ENCODE peak calls at places on chromosomes 16 and 17, in five cellular contexts. X, R, K, J and Q are unnamed samples.

GRCh38 chr17:2898255-2898926 is 102.2 kb downstream of the RAP1GAP2 start:
- DNase-seq in X (no peak), R (no peak), K (no peak), J (no peak), Q (no peak)

GRCh38 chr17:61744252-61744651 is 119.1 kb downstream of the BRIP1 start:
- DNase-seq in X (no peak), R (no peak), K (no peak), J (no peak), Q (no peak)

GRCh38 chr17:35065880-35066279 is 2.4 kb upstream of the RFFL start:
- DNase-seq in X (no peak), R (no peak), K (no peak), J (no peak), Q (no peak)

GRCh38 chr16:55476625-55477533 is 2.1 kb upstream of the MMP2 start:
- DNase-seq in X (no peak), R (no peak), K (no peak), J (no peak), Q (no peak)

GRCh38 chr16:87570938-87571867 is 31.1 kb upstream of the JPH3 start:
- DNase-seq in X (peak), R (peak), K (peak), J (no peak), Q (no peak)

GRCh38 chr17:36755586-36755985 is 154.2 kb downstream of the MRM1 start:
- DNase-seq in X (peak), R (peak), K (peak), J (peak), Q (peak)

GRCh38 chr16:9869776-9870175 is 312.5 kb downstream of the GRIN2A start:
- DNase-seq in X (no peak), R (no peak), K (no peak), J (no peak), Q (no peak)

GRCh38 chr16:66378739-66379570 is 12.5 kb downstream of the CDH5 start:
- DNase-seq in X (peak), R (no peak), K (no peak), J (no peak), Q (no peak)

GRCh38 chr16:4915226-4915761 is 21.7 kb downstream of the PPL start:
- DNase-seq in X (no peak), R (no peak), K (no peak), J (no peak), Q (no peak)

GRCh38 chr17:27800522-27800921 is at the start of gene NOS2:
- DNase-seq in X (no peak), R (no peak), K (no peak), J (no peak), Q (no peak)

GRCh38 chr16:84466692-84467091 is 37.8 kb downstream of the MEAK7 start:
- DNase-seq in X (no peak), R (no peak), K (no peak), J (no peak), Q (no peak)

GRCh38 chr16:84467256-84467655 is 37.2 kb downstream of the MEAK7 start:
- DNase-seq in X (no peak), R (peak), K (no peak), J (no peak), Q (no peak)

GRCh38 chr16:84463221-84463620 is 41.2 kb downstream of the MEAK7 start:
- DNase-seq in X (no peak), R (no peak), K (no peak), J (no peak), Q (peak)

GRCh38 chr16:84464116-84464515 is 40.3 kb downstream of the MEAK7 start:
- DNase-seq in X (no peak), R (no peak), K (no peak), J (no peak), Q (no peak)

DNA sequence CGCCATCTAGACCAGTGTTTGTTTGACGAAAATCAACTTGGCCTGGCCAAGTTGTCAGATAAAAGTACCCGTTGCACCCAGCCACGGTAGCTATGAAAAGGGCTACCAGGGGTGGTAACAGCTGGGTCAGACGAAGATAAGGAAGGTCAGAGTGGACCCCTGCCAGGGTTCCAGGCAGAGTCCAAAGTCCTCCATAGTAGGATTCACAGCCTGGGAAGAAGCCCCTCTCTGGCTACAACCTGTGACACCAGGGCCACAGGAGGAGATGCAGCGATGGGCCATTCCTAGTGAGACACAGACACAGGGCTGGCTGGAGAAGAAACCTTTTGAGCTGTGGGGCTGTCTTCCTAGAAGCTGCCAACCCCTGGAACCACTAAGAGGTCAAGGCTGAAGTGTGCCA is 39.3 kb downstream of the MEAK7 start:
- DNase-seq in X (no peak), R (no peak), K (no peak), J (no peak), Q (no peak)
- TF ChIP-seq CTCF in X (no peak), R (no peak), K (no peak), J (no peak), Q (no peak)

DNA sequence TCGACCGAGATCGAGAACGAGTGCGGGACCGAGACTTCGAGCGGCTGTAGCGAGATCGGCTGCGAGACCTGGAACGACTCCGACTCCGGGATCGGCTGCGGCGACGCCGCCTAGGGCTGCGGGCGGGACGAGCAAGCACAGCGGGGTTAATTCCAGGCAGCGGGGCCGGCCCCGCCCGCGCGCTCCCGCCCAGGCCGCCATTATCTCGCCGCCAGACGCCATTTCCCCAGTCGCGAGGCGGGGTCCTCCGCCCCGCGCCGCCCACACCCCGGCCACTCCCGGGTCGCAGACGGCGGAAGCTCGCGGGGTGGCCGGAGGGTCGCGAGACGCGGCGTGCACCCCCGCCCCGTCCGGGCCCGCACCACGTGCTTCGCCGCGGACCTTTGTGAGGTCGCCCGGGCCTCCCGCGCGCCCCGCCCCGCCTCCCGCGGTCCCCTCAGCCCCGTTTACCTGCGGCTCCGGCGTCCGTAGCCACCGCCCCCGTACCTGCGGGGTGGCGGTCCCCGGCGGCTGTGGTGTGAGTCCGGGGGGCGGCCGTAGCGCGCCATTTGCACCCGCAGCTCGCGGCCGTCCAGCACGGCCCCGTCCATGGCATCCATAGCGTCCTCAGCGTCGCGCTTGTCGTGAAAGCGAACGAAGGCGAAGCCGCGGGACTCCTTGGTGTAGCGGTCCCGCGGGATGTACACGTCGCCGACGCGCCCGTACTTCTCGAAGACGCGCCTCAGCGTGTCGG is 616 bp downstream of the SRSF2 start:
- DNase-seq in X (peak), R (no peak), K (peak), J (peak), Q (peak)
- TF ChIP-seq CTCF in X (no peak), R (peak), K (no peak), J (no peak), Q (no peak)

GRCh38 chr17:8630227-8630801 is at the start of gene MYH10:
- DNase-seq in X (no peak), R (no peak), K (no peak), J (no peak), Q (no peak)

GRCh38 chr17:8632087-8632486 is 1.6 kb upstream of the MYH10 start:
- DNase-seq in X (no peak), R (no peak), K (no peak), J (no peak), Q (no peak)

GRCh38 chr17:8629371-8630226 is 926 bp downstream of the MYH10 start:
- DNase-seq in X (peak), R (peak), K (peak), J (no peak), Q (no peak)

GRCh38 chr17:8631554-8631877 is 991 bp upstream of the MYH10 start:
- DNase-seq in X (no peak), R (peak), K (no peak), J (no peak), Q (no peak)

DNA sequence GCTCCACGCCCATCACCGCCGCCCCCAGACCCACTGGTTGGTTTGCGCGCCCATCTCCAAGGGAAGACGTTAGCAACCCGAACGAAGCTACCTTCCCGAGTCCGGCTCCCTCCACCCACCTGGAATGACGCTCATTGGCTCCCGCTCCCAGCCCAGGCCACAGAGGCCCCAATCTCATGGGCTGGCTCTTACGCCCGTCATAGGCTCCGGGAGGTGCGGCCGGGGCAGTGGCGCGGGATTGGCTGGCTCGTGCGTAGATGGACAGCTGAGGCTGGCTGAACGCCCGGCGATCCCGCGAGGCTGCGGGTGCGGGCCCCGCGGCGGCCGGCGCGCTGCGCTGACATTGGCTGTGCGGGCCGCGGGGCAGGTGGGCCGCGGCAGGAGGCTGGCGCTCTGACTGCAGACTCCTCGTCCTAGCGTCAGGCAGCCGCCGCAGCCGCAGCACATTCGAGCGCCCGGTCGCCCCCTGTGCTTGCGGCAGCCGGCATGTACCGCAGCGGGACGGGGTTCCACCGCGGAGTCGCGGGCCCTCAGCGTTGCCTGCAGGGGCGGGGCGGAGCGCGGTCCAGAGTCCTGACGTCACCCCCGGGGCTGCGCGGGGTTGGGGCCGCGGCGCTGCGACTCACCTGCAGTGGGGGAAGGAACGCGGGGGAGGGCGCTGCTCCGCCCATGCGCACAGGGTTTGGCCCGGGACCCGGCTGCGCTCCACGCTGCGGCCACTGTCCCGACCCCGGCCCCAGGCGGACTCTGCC is 453 bp upstream of the MYH10 start:
- DNase-seq in X (peak), R (peak), K (peak), J (peak), Q (peak)
- TF ChIP-seq CTCF in X (peak), R (peak), K (no peak), J (no peak), Q (no peak)

GRCh38 chr16:73846292-73846849 is 450.2 kb upstream of the PSMD7 start:
- DNase-seq in X (no peak), R (no peak), K (no peak), J (no peak), Q (no peak)
- TF ChIP-seq CTCF in X (no peak), R (no peak), K (no peak), J (no peak), Q (no peak)

DNA sequence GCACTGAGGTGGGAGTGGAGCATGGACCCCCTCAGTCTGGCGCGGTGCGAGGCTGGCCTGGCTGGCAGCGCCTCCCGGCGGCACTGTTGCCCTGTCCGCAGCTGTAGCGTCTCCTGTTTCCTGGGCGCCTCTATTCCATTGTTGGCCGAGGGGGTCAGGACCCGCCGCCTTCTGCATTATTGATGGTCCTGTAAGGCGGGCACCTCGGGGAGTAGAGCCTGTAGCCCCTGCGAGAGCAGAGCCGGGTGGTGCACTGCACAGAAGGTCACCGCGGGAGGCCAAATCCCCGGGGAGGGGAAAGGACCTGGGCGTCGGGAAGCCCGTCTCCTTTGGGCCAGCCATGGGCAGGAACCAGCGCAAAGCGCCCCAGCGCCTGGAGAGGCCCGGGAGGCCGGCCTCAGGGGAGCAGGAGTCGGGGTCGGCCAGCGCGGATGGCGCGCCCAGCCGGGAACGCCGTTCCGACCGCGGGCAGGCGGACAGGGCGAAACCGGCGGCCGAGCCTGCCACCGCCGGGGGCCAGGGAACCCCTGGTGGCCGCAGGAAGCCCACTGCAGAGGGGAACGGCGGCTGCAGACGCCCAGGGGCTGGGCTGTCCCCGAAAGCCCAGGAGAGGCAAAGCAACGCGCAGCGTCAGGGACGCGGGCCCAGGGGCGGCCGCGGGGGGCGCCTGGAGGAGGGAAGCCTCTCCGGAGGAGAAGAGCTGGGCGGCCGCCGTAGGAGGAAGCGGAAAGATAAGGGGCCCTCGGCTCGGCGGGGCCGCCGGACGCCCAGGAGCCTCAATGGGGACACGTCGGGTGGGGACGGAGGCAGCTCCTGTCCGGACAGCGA is at the start of gene MYO15B:
- DNase-seq in X (no peak), R (no peak), K (peak), J (peak), Q (peak)
- TF ChIP-seq CTCF in X (no peak), R (peak), K (peak), J (peak), Q (peak)

GRCh38 chr17:42723636-42724035 is 21.2 kb downstream of the EZH1 start:
- DNase-seq in X (no peak), R (no peak), K (no peak), J (no peak), Q (no peak)

GRCh38 chr17:42725143-42725542 is 19.7 kb downstream of the EZH1 start:
- DNase-seq in X (no peak), R (no peak), K (no peak), J (no peak), Q (no peak)

DNA sequence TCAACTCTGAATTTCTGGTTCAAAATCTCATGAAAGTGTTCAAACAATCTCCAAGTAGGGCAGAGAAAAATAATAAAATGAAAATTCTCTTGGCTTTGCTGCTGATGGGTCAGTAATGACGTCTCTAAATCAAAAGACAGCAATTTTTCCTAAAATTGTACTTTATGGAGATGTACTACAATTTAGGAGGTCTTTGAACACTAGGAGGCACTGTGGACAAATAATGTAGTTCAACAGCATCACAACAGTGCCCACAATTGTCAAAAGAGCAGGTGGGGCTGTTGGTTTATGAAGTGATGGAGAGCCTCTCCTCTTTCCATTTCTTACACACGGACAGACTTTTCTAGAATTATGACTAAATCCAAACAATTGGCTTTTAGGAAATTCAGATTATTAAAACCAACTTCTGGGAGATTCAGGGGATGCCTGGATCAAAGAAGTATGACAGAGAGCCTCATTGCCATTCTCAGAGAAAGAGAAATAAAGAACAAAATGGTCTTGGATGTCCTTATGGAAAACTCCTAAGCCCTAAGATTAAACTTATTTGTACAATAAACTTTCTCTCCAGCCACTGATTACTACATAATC is 23.8 kb downstream of the EZH1 start:
- DNase-seq in X (peak), R (peak), K (peak), J (peak), Q (no peak)
- TF ChIP-seq CTCF in X (peak), R (peak), K (peak), J (peak), Q (peak)

DNA sequence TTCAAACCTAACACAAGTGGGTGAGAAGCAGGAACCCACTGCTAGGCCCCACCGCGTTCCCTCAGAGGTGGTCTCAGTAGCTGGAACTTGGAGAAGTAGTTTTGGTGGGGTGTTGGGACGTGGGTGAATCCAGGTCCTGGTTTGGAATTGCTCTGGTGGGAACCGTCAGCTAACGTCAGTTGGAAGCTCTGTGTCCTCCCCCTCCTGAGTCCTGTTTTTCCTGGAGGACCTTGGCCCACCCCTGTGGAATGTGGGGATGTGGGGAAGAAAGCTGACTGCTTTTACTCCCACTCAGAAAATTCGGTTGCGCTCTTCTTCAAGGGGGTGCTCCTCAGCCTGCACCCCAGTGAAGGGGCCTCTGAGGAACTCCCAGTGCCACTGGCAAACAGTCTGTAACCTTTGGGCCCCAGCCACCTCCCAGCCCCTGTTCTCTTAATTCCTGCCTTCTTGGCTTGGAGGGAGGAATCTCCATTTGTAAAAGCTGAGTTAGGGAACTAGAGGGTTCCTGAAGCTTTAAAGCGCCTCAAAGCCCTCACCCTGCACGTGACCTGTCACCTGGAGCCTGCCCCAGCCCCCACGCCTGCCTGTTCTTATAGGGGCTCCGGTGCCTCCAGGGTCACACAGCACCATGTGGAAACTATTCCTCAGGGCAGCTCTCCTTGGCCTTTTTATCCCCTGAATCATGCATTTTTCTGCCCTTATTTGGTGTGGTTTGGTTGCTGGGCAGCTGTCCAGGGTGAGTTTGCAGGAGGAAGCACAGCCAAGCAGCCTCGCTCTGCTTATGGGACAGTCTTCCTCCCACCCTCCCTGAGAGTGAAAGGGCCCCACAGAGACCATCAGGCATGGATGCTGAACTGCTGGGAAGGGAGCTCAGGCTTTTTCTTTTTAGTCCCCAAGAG is 16.2 kb upstream of the NAGLU start:
- DNase-seq in X (peak), R (peak), K (peak), J (no peak), Q (no peak)
- TF ChIP-seq CTCF in X (no peak), R (no peak), K (no peak), J (no peak), Q (no peak)

DNA sequence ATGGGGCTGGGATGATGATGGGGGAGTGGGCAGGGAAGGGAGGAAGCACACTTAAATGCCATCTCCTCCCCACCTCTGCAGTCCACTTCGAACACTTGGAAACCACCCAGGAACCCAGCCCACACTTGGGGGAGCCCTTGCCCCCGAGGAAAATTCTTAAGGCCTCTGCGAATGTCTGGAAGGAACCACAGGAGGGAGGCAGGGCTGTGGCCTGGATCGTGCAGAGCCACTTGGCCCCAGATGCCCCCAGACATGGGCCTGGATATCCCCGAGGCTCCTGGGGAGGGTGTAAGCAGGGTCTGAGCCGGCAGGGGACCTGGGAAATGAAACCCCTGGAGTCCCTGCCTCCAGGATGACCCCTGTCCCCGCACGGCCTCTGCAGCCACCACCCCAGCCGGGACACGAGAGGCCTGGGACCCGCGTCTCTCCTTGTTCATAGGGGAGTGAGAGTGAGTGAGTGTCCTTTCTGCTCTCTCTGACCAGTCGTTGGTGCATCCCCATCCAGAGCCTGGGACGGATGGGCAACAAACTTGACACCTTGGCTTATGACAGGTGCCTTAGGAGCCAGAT is 11.8 kb upstream of the MTSS2 start:
- DNase-seq in X (no peak), R (no peak), K (no peak), J (no peak), Q (no peak)
- TF ChIP-seq CTCF in X (no peak), R (no peak), K (no peak), J (no peak), Q (no peak)

GRCh38 chr16:28491080-28491969 is 549 bp downstream of the CLN3 start:
- DNase-seq in X (no peak), R (peak), K (peak), J (no peak), Q (no peak)
- TF ChIP-seq CTCF in X (no peak), R (peak), K (no peak), J (no peak), Q (no peak)